ENCODE peak calls at places on chromosomes 5 and 9, in ten cellular contexts. U, W, T, V, I, S, A, N, G and K are unnamed samples.
A peak's percentile ranks its signal among the peaks of the same experiment; 100 is the strongest.

GRCh38 chr5:109561447-109561846 is 128.3 kb upstream of the MAN2A1 start:
- DNase-seq in U (no peak), W (no peak), T (no peak), V (no peak), I (no peak), S (no peak), A (no peak), N (no peak), G (no peak), K (no peak)

GRCh38 chr5:35058395-35058794 is 10.6 kb upstream of the AGXT2 start:
- DNase-seq in U (no peak), W (no peak), T (no peak), V (no peak), I (no peak), S (no peak), A (no peak), N (no peak), G (no peak), K (no peak)

GRCh38 chr5:1517838-1518237 is 5.9 kb downstream of the LPCAT1 start:
- DNase-seq in U (no peak), W (peak; percentile 80), T (peak; percentile 55), V (no peak), I (no peak), S (no peak), A (peak; percentile 46), N (peak; percentile 21), G (peak; percentile 8), K (no peak)

GRCh38 chr5:125323613-125324012 is 577.2 kb upstream of the ZNF608 start:
- DNase-seq in U (no peak), W (no peak), T (no peak), V (no peak), I (no peak), S (no peak), A (no peak), N (no peak), G (no peak), K (no peak)

GRCh38 chr5:170746081-170746951 is 37.2 kb upstream of the GABRP start:
- DNase-seq in U (no peak), W (no peak), T (no peak), V (no peak), I (no peak), S (peak; percentile 45), A (no peak), N (peak; percentile 40), G (no peak), K (no peak)

GRCh38 chr5:5523066-5523505 is 100.6 kb downstream of the ICE1 start:
- DNase-seq in U (no peak), W (no peak), T (no peak), V (no peak), I (no peak), S (no peak), A (no peak), N (no peak), G (no peak), K (no peak)

GRCh38 chr5:74063821-74064598 is 438.0 kb downstream of the ARHGEF28 start:
- DNase-seq in U (no peak), W (no peak), T (no peak), V (no peak), I (no peak), S (no peak), A (no peak), N (no peak), G (no peak), K (peak; percentile 85)

GRCh38 chr5:97405941-97406340 is 222.9 kb upstream of the RIOK2 start:
- DNase-seq in U (no peak), W (peak; percentile 60), T (no peak), V (no peak), I (no peak), S (no peak), A (no peak), N (no peak), G (no peak), K (no peak)

GRCh38 chr9:134629586-134630392 is 11.8 kb upstream of the COL5A1 start:
- DNase-seq in U (no peak), W (peak; percentile 73), T (peak; percentile 50), V (no peak), I (no peak), S (no peak), A (peak; percentile 46), N (peak; percentile 21), G (peak; percentile 11), K (no peak)

GRCh38 chr5:72234265-72234700 is 85.8 kb downstream of the MRPS27 start:
- DNase-seq in U (no peak), W (no peak), T (no peak), V (peak; percentile 16), I (peak; percentile 21), S (no peak), A (no peak), N (no peak), G (no peak), K (peak; percentile 79)

GRCh38 chr5:86631165-86631564 is 13.4 kb downstream of the COX7C start:
- DNase-seq in U (no peak), W (no peak), T (no peak), V (no peak), I (no peak), S (no peak), A (no peak), N (no peak), G (no peak), K (no peak)

GRCh38 chr9:26870292-26870691 is 22.3 kb downstream of the CAAP1 start:
- DNase-seq in U (no peak), W (no peak), T (no peak), V (no peak), I (no peak), S (no peak), A (no peak), N (no peak), G (no peak), K (peak; percentile 49)

GRCh38 chr9:89558500-89558899 is 46.3 kb upstream of the GADD45G start:
- DNase-seq in U (no peak), W (no peak), T (no peak), V (no peak), I (no peak), S (no peak), A (no peak), N (no peak), G (no peak), K (no peak)

GRCh38 chr9:124399323-124399962 is 15.8 kb downstream of the PSMB7 start:
- DNase-seq in U (no peak), W (no peak), T (no peak), V (peak; percentile 55), I (no peak), S (peak; percentile 47), A (no peak), N (peak; percentile 54), G (peak; percentile 37), K (peak; percentile 18)

GRCh38 chr5:132499440-132500243 is 9.1 kb upstream of the IRF1 start:
- DNase-seq in U (no peak), W (no peak), T (peak; percentile 46), V (no peak), I (no peak), S (no peak), A (no peak), N (no peak), G (no peak), K (no peak)

GRCh38 chr5:155471027-155471426 is 457.5 kb downstream of the KIF4B start:
- DNase-seq in U (no peak), W (no peak), T (no peak), V (no peak), I (no peak), S (no peak), A (no peak), N (no peak), G (no peak), K (no peak)
- TF ChIP-seq CTCF in U (no peak), W (no peak), T (no peak), V (no peak), I (no peak), S (no peak), A (no peak), N (no peak), G (no peak), K (no peak)

DNA sequence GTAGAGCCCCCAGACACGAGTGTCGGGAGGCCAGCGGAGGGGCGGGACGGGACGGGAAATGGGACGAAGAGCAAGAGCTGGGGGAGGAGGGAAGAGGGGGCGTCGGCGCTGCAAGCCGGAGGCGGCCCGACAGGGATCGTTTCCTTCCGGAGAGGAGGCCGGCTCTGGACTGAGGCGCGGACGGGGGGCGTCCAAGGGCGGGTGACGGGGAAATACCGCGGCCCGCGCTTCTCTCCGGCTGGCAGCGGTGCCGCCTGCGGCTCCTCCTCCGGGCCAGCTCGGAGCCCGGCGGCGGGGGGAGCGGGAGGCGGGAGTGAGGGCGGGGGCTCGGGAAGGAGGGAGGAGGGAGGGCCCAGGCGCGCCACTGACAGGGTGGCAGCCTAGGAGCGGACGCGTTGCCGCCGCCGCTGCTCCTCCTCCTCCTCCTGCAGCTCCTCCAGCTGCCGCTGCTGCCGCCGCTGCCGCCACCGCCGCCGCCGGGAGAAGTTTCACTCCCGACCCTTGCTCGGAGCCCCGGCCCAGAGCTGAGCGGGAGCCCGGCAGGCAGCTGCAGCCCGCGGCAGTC is at the start of gene CHSY3:
- DNase-seq in U (peak; percentile 71), W (peak; percentile 85), T (peak; percentile 87), V (peak; percentile 10), I (no peak), S (peak; percentile 84), A (peak; percentile 90), N (peak; percentile 88), G (peak; percentile 89), K (peak; percentile 63)
- H3K27ac ChIP-seq in U (no peak within 1 kb of the TSS), W (peak within 1 kb of the TSS; percentile 79), T (peak within 1 kb of the TSS; percentile 59), V (no peak within 1 kb of the TSS), I (no peak within 1 kb of the TSS), S (peak within 1 kb of the TSS; percentile 84), A (peak within 1 kb of the TSS; percentile 79), N (no peak within 1 kb of the TSS), G (peak within 1 kb of the TSS; percentile 89), K (no peak within 1 kb of the TSS)

GRCh38 chr5:145260670-145261069 is 574.5 kb downstream of the PRELID2 start:
- DNase-seq in U (no peak), W (no peak), T (no peak), V (no peak), I (no peak), S (no peak), A (no peak), N (no peak), G (no peak), K (no peak)
- TF ChIP-seq CTCF in U (no peak), W (no peak), T (no peak), V (no peak), I (no peak), S (no peak), A (no peak), N (no peak), G (no peak), K (no peak)

GRCh38 chr9:125904155-125904841 is 157.1 kb downstream of the PBX3 start:
- DNase-seq in U (no peak), W (no peak), T (no peak), V (peak; percentile 29), I (no peak), S (no peak), A (no peak), N (no peak), G (no peak), K (no peak)

GRCh38 chr9:125906893-125907292 is 159.7 kb downstream of the PBX3 start:
- DNase-seq in U (no peak), W (no peak), T (no peak), V (no peak), I (no peak), S (no peak), A (no peak), N (no peak), G (no peak), K (no peak)

GRCh38 chr9:125902865-125903512 is 155.8 kb downstream of the PBX3 start:
- DNase-seq in U (no peak), W (no peak), T (no peak), V (no peak), I (no peak), S (no peak), A (no peak), N (no peak), G (no peak), K (no peak)

GRCh38 chr9:125906144-125906543 is 159.0 kb downstream of the PBX3 start:
- DNase-seq in U (no peak), W (no peak), T (no peak), V (no peak), I (no peak), S (no peak), A (no peak), N (no peak), G (no peak), K (peak; percentile 46)

GRCh38 chr9:125902224-125902623 is 155.1 kb downstream of the PBX3 start:
- DNase-seq in U (no peak), W (no peak), T (no peak), V (no peak), I (no peak), S (no peak), A (no peak), N (no peak), G (no peak), K (no peak)
- H3K27ac ChIP-seq in U (no peak overlapping the region), W (no peak overlapping the region), T (no peak overlapping the region), V (no peak overlapping the region), I (no peak overlapping the region), S (no peak overlapping the region), A (no peak overlapping the region), N (no peak overlapping the region), G (no peak overlapping the region), K (no peak overlapping the region)